ENCODE peak calls at places on chromosomes 16 and 17, in ten cellular contexts. D, Q, M, C, F, T, S, J, H and R are unnamed samples.

GRCh38 chr17:42017866-42018200 is 594 bp upstream of the DNAJC7 start:
- DNase-seq in D (no peak), Q (no peak), M (no peak), C (no peak), F (no peak), T (peak; percentile 54), S (no peak), J (no peak), H (no peak), R (no peak)

GRCh38 chr16:87422106-87422505 is 30.0 kb downstream of the MAP1LC3B start:
- DNase-seq in D (peak; percentile 27), Q (no peak), M (no peak), C (no peak), F (no peak), T (no peak), S (no peak), J (no peak), H (no peak), R (no peak)

GRCh38 chr16:18958621-18959578 is 24.8 kb upstream of the TMC7 start:
- DNase-seq in D (no peak), Q (no peak), M (no peak), C (no peak), F (no peak), T (no peak), S (no peak), J (no peak), H (no peak), R (no peak)

GRCh38 chr16:57713596-57713995 is 19.0 kb downstream of the DRC7 start:
- DNase-seq in D (no peak), Q (no peak), M (no peak), C (no peak), F (no peak), T (no peak), S (no peak), J (no peak), H (no peak), R (no peak)

GRCh38 chr17:66115246-66115645 is 76.7 kb downstream of the CEP112 start:
- DNase-seq in D (no peak), Q (no peak), M (no peak), C (no peak), F (no peak), T (no peak), S (no peak), J (no peak), H (no peak), R (no peak)

GRCh38 chr16:21156767-21157467 is 1.6 kb upstream of the LDAF1 start:
- DNase-seq in D (peak; percentile 69), Q (peak; percentile 78), M (peak; percentile 53), C (peak; percentile 30), F (no peak), T (peak; percentile 53), S (no peak), J (no peak), H (peak; percentile 85), R (no peak)

GRCh38 chr16:30054451-30054850 is 11.1 kb upstream of the ALDOA start:
- DNase-seq in D (no peak), Q (no peak), M (no peak), C (no peak), F (no peak), T (no peak), S (no peak), J (no peak), H (no peak), R (no peak)

GRCh38 chr17:40520991-40521453 is 19.6 kb upstream of the TNS4 start:
- DNase-seq in D (peak; percentile 62), Q (no peak), M (no peak), C (no peak), F (no peak), T (no peak), S (no peak), J (no peak), H (no peak), R (no peak)

DNA sequence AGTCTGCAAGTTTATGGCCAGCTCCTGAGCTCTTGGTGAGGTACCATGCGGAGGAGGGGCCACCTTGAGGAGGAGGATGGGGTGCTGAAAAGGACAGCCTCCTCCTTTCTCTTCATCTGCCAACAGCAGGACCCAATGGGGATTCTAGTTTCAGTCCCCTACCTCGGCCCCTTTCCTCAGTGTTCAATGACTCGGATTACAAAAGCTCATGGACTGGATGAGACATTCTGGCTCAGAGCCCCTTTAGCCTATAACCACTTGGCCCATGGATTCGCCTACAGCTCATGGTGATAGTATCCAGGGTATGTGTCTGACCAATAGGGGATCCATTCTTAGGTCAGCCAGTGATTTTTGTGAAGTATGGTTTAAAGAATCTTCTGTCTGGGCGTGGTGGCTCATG is 8.5 kb upstream of the PIK3R6 start:
- DNase-seq in D (no peak), Q (no peak), M (no peak), C (no peak), F (no peak), T (no peak), S (no peak), J (no peak), H (no peak), R (no peak)
- TF ChIP-seq EP300 in D (no peak), Q (no peak), M (no peak), C (no peak), F (no peak), T (no peak), S (no peak), J (no peak), H (no peak), R (no peak)

GRCh38 chr17:38459556-38459955 is 31.3 kb downstream of the ARHGAP23 start:
- DNase-seq in D (no peak), Q (no peak), M (no peak), C (peak; percentile 52), F (no peak), T (no peak), S (no peak), J (no peak), H (no peak), R (no peak)

GRCh38 chr17:38458521-38458920 is 30.3 kb downstream of the ARHGAP23 start:
- DNase-seq in D (no peak), Q (no peak), M (no peak), C (no peak), F (no peak), T (no peak), S (no peak), J (no peak), H (no peak), R (no peak)

GRCh38 chr17:38460082-38460715 is 31.9 kb downstream of the ARHGAP23 start:
- DNase-seq in D (no peak), Q (no peak), M (no peak), C (no peak), F (no peak), T (peak; percentile 70), S (no peak), J (no peak), H (no peak), R (no peak)

GRCh38 chr17:38461683-38462082 is 33.4 kb downstream of the ARHGAP23 start:
- DNase-seq in D (no peak), Q (no peak), M (no peak), C (no peak), F (no peak), T (peak; percentile 5), S (no peak), J (no peak), H (no peak), R (no peak)

GRCh38 chr17:38460716-38461650 is 32.7 kb downstream of the ARHGAP23 start:
- DNase-seq in D (no peak), Q (no peak), M (no peak), C (no peak), F (no peak), T (peak; percentile 19), S (no peak), J (no peak), H (no peak), R (no peak)
- TF ChIP-seq CTCF in D (no peak), Q (no peak), M (no peak), C (no peak), F (no peak), T (no peak), S (no peak), J (no peak), H (no peak), R (no peak)

GRCh38 chr16:74567901-74568300 is 39.0 kb downstream of the GLG1 start:
- DNase-seq in D (no peak), Q (no peak), M (no peak), C (no peak), F (no peak), T (no peak), S (no peak), J (no peak), H (no peak), R (no peak)

GRCh38 chr16:74573622-74574021 is 33.3 kb downstream of the GLG1 start:
- DNase-seq in D (no peak), Q (no peak), M (no peak), C (no peak), F (no peak), T (no peak), S (no peak), J (no peak), H (no peak), R (no peak)

GRCh38 chr16:74570412-74571301 is 36.3 kb downstream of the GLG1 start:
- DNase-seq in D (no peak), Q (no peak), M (no peak), C (no peak), F (no peak), T (no peak), S (no peak), J (no peak), H (no peak), R (no peak)

GRCh38 chr16:74565378-74565777 is 41.5 kb downstream of the GLG1 start:
- DNase-seq in D (no peak), Q (no peak), M (no peak), C (no peak), F (no peak), T (peak; percentile 82), S (no peak), J (no peak), H (no peak), R (no peak)

DNA sequence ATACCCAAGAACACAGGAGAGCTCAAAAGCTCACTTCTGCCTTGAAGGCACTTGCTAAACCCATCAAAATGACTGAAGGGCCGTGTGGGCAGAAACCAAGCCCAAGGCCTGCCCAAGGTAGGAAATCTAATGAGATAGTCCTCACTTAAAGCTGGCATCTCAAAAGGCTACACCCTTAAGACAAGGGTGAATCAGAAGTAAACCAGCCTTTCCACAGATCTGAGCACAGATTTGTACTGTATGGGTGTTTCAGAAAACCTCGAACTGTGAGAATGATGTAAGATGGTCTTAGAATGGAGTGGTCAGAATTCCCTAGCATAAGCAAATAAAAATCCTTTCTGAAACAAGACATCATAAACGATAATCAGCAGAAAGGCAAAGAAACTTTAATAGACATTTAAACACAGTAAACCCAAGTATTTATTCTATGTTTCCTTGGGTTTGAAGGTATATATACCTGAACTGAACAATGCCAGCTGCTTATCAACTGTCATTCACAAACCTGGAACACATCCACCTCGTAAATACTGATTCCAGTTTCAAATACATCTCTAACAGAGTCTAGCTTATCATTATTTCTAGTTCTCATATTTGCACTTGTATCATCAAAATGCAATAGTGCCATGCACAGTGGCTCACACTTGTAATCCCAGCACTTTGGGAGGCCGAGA is 37.8 kb downstream of the GLG1 start:
- DNase-seq in D (no peak), Q (no peak), M (no peak), C (no peak), F (no peak), T (no peak), S (no peak), J (no peak), H (no peak), R (no peak)
- TF ChIP-seq EP300 in D (no peak), Q (no peak), M (no peak), C (no peak), F (no peak), T (no peak), S (no peak), J (no peak), H (no peak), R (no peak)

GRCh38 chr17:4967539-4968165 is at the start of gene SPAG7:
- DNase-seq in D (peak; percentile 98), Q (peak; percentile 99), M (peak; percentile 95), C (peak; percentile 96), F (peak; percentile 96), T (peak; percentile 91), S (peak; percentile 90), J (peak; percentile 90), H (peak; percentile 95), R (peak; percentile 91)

GRCh38 chr17:4968916-4969550 is 1.4 kb upstream of the SPAG7 start:
- DNase-seq in D (peak; percentile 74), Q (peak; percentile 49), M (peak; percentile 35), C (no peak), F (no peak), T (no peak), S (no peak), J (no peak), H (peak; percentile 48), R (no peak)

GRCh38 chr17:4969551-4970231 is 2.1 kb upstream of the SPAG7 start:
- DNase-seq in D (peak; percentile 60), Q (no peak), M (no peak), C (no peak), F (no peak), T (no peak), S (no peak), J (no peak), H (no peak), R (no peak)

GRCh38 chr17:4966844-4967538 is 626 bp downstream of the SPAG7 start:
- DNase-seq in D (peak; percentile 100), Q (peak; percentile 100), M (peak; percentile 98), C (peak; percentile 98), F (peak; percentile 99), T (peak; percentile 97), S (peak; percentile 99), J (peak; percentile 100), H (peak; percentile 94), R (peak; percentile 97)

GRCh38 chr17:4968166-4968915 is 724 bp upstream of the SPAG7 start:
- DNase-seq in D (no peak), Q (no peak), M (no peak), C (no peak), F (no peak), T (peak; percentile 50), S (no peak), J (no peak), H (peak; percentile 82), R (no peak)
- TF ChIP-seq CTCF in D (no peak), Q (no peak), M (no peak), C (no peak), F (no peak), T (no peak), S (no peak), J (no peak), H (no peak), R (no peak)